ENCODE peak calls at places on chromosomes 4 and X, in five cellular contexts. K is K562, V is HCT116, I is GM12878, S is H1. O is an unnamed sample.

GRCh38 chr4:138866314-138866713 is 149.3 kb upstream of the NOCT start:
- DNase-seq in K (no peak), V (no peak), I (no peak), S (no peak), O (no peak)

GRCh38 chr4:137664416-137664815 is 132.1 kb upstream of the PCDH18 start:
- DNase-seq in K (no peak), V (no peak), I (no peak), S (no peak), O (no peak)

GRCh38 chr4:141548791-141549190 is 87.6 kb upstream of the IL15 start:
- DNase-seq in K (no peak), V (no peak), I (no peak), S (no peak), O (no peak)

GRCh38 chr4:92551616-92552015 is 247.8 kb downstream of the GRID2 start:
- DNase-seq in K (no peak), V (no peak), I (no peak), S (no peak), O (no peak)

GRCh38 chr4:158624889-158625478 is 46.7 kb downstream of the C4orf46 start:
- DNase-seq in K (peak; percentile 28), V (peak; percentile 58), I (peak; percentile 11), S (no peak), O (peak; percentile 53)

GRCh38 chr4:26204911-26205368 is 115.9 kb upstream of the RBPJ start:
- DNase-seq in K (no peak), V (no peak), I (no peak), S (no peak), O (no peak)

GRCh38 chr4:40842318-40842717 is 92.6 kb downstream of the NSUN7 start:
- DNase-seq in K (no peak), V (no peak), I (no peak), S (no peak), O (no peak)

GRCh38 chrX:117711774-117712173 is 404.8 kb downstream of the KLHL13 start:
- DNase-seq in K (no peak), V (no peak), I (no peak), S (no peak), O (no peak)

GRCh38 chr4:184854673-184855072 is 28.9 kb upstream of the ACSL1 start:
- DNase-seq in K (peak; percentile 37), V (no peak), I (no peak), S (no peak), O (no peak)

DNA sequence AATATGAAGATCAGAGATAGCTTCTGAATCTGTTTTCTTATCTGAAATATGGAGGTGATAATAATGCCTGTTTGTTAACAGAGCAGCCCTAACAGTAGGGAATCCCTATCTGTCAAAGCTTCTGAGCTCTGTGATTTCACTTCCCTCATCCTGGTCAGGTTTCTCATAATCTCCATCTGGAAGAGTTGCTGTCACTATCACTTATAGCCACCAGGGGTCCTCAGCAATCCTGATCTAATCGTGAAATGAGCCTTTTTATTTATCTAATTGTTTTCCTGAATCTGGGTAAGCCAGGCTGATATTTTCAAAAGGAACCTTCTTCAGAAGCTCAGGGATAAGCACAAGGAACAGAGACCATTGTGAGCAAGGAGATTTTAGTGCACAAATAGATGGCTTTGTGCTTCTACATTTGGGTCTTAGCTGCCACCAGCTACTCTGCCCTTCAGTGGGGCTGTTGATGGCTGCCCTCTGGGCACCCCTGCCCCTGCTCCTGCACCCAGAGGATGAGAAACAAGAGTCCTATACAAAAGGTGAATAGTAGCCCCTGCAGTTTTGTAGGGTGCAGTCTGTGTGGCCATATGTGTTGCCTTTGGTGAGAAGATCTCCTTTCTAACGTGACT is 196.4 kb upstream of the RADX start:
- DNase-seq in K (peak; percentile 17), V (peak; percentile 8), I (no peak), S (no peak), O (peak; percentile 5)
- TF ChIP-seq ZNF274 in K (no peak), V (no peak), I (no peak), S (no peak), O (no peak)

GRCh38 chr4:6916587-6917444 is 7.2 kb downstream of the TBC1D14 start:
- DNase-seq in K (peak; percentile 84), V (peak; percentile 34), I (no peak), S (no peak), O (no peak)
- TF ChIP-seq POLR2A in K (peak; percentile 32), V (no peak), I (no peak), S (no peak), O (no peak)

GRCh38 chr4:146273204-146273901 is 59.0 kb downstream of the REELD1 start:
- DNase-seq in K (no peak), V (no peak), I (peak; percentile 94), S (no peak), O (no peak)

GRCh38 chr4:146274774-146275173 is 60.4 kb downstream of the REELD1 start:
- DNase-seq in K (no peak), V (no peak), I (no peak), S (no peak), O (no peak)

GRCh38 chr4:146269228-146269653 is 54.9 kb downstream of the REELD1 start:
- DNase-seq in K (no peak), V (no peak), I (peak; percentile 79), S (no peak), O (no peak)

GRCh38 chr4:146267826-146268225 is 53.5 kb downstream of the REELD1 start:
- DNase-seq in K (no peak), V (no peak), I (no peak), S (no peak), O (no peak)

GRCh38 chr4:146271466-146271865 is 57.1 kb downstream of the REELD1 start:
- DNase-seq in K (no peak), V (no peak), I (peak; percentile 51), S (no peak), O (no peak)
- TF ChIP-seq ZNF274 in K (no peak), V (no peak), I (no peak), S (no peak), O (no peak)

GRCh38 chr4:173185832-173186545 is 17.4 kb downstream of the GALNT7 start:
- DNase-seq in K (no peak), V (no peak), I (no peak), S (no peak), O (no peak)
- TF ChIP-seq POLR2A in K (no peak), V (no peak), I (no peak), S (no peak), O (no peak)

DNA sequence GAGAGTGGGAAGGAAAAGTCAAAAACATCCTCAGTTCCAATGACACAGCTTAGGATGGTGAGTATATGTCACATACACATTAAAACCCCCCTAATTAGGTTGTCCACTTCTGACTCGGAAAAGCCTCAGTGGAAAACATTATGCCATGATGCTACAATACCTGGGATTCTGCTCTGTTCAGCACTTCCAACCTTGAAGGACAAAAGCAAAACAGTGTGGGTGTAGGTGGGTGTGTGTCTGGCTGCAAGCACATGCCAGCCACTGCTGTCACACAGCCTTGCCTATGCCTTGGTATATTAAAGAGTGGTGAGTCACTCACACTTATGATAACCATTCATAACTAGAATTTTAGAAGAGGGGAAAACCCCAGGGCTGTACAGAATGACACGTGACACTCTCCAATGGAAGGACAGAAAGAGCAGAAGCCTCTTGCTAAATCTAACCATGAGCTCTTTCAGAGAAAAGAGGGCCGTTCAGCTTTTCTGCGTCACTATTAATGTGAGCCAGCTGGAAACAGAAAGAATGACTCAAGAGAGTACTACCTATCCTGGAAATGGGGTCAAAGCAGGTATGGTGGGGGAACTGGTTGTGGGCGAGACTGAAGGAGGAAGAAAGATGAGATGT is 159.6 kb downstream of the TET2 start:
- DNase-seq in K (no peak), V (no peak), I (peak; percentile 91), S (no peak), O (no peak)
- TF ChIP-seq ZNF274 in K (no peak), V (no peak), I (no peak), S (no peak), O (no peak)

DNA sequence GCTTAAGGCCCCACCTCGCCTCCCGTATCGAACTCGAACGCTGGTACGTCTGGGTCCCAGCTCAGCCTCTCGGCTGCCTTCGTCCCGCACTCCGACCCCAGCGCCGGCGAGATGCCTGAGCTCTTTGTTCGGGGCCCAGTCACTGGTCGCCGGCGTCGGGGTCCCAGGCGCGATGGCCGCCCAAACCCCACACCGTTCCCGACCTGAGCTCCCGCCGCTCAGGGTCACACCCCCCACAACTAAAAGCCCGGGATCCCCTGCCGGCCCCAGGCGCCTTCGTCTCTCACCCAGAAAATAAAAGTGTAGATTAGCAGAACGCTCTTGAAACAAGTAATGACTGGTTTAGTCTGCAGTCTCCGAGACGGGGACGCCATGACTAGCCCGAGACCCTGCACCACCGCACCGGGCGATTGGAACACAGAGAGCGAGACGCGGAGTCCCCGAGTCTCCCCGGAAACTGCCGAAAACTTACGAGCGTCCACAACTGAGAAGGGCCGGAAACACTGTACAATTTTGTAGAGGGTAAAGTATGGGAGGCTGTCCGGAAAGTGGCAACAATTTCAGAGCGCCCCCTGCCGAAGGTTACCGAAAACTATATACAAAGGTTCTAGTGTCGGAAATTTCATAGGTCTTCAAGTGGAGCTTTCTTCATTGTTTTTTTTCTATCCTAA is at the start of gene TSPAN6:
- DNase-seq in K (no peak), V (peak; percentile 81), I (no peak), S (peak; percentile 81), O (peak; percentile 86)
- TF ChIP-seq POLR2A in K (no peak), V (no peak), I (no peak), S (peak; percentile 69), O (peak; percentile 52)

GRCh38 chrX:110992611-110993010 is 103.4 kb upstream of the PAK3 start:
- DNase-seq in K (peak; percentile 29), V (no peak), I (no peak), S (no peak), O (peak; percentile 5)
- TF ChIP-seq ZNF274 in K (no peak), V (no peak), I (no peak), S (no peak), O (no peak)

DNA sequence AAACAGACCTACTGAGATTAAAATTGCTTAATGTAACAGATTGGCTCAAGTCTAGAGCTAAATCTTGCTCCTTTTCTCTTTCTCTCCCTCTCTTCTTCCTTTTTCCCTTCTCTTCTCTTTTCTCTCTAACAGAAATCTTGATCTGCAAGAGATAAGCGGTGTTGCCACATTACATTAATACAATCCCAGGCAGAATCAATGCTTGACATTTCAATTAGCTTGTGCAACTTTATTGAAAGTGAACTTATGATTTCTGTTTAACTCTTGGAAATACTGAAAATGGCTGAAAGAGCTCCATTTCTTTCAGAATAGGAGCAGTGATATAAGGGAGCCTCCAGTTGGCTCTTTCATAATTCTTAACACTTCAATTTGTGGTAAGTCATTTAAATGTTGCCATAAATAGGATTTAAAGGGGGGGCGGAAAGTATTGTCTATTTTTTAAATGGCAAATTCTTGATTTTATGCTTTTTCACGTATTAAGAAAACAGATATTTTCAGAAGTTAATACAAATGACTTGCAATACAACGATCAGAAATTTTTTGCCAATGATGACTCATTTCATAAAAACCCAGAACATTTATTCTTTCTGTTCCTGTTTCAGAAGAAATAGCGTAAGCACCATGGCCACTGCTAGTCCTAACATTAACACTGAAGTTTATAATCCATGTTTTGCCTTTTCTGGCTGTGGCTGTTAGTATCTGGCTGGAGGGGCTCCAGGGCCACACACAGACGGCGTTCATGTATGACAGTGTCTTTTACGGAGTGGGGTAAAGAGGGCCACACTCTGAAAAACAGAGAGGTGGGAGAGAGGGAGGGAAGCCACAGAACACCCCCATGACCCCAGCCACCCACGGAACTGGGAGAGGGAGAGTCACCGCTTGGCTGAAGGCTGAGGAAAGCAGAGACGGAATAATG is 115.7 kb upstream of the FAT1 start:
- DNase-seq in K (peak; percentile 55), V (no peak), I (no peak), S (no peak), O (no peak)
- TF ChIP-seq POLR2A in K (no peak), V (no peak), I (no peak), S (no peak), O (no peak)

GRCh38 chr4:156515295-156515694 is 456.3 kb downstream of the PDGFC start:
- DNase-seq in K (no peak), V (no peak), I (no peak), S (no peak), O (no peak)
- TF ChIP-seq ZNF274 in K (no peak), V (no peak), I (no peak), S (no peak), O (no peak)

GRCh38 chrX:139204903-139205667 is 325.5 kb upstream of the F9 start:
- DNase-seq in K (peak; percentile 62), V (no peak), I (no peak), S (peak; percentile 57), O (no peak)
- TF ChIP-seq POLR2A in K (peak; percentile 70), V (no peak), I (no peak), S (no peak), O (no peak)